ENCODE peak calls at places on chromosome 22, in four cellular contexts. One of them, this sample, is unnamed.

GRCh38 chr22:23315341-23315917 is 135.1 kb downstream of the BCR start:
- DNase-seq in HCT116: peak; percentile 23
- DNase-seq in GM23338: peak; percentile 67
- DNase-seq in MM.1S: peak; percentile 27
- DNase-seq in this sample: peak; percentile 75

GRCh38 chr22:49017769-49018330 is 809.8 kb downstream of the BRD1 start:
- DNase-seq in HCT116: no peak
- DNase-seq in GM23338: no peak
- DNase-seq in MM.1S: no peak
- DNase-seq in this sample: no peak

GRCh38 chr22:37428649-37429586 is 1.6 kb upstream of the ELFN2 start:
- DNase-seq in MM.1S: peak; percentile 33
- DNase-seq in GM23338: peak; percentile 92
- DNase-seq in HCT116: peak; percentile 37
- DNase-seq in this sample: peak; percentile 93

GRCh38 chr22:17774206-17774927 is at the start of gene BID:
- DNase-seq in HCT116: no peak
- DNase-seq in MM.1S: peak; percentile 55
- DNase-seq in GM23338: peak; percentile 40
- DNase-seq in this sample: peak; percentile 66

GRCh38 chr22:48579035-48579914 is 1248.4 kb downstream of the BRD1 start:
- DNase-seq in MM.1S: no peak
- DNase-seq in HCT116: no peak
- DNase-seq in GM23338: no peak
- DNase-seq in this sample: peak; percentile 72

GRCh38 chr22:17807571-17808410 is 33.5 kb upstream of the BID start:
- DNase-seq in HCT116: no peak
- DNase-seq in GM23338: no peak
- DNase-seq in MM.1S: no peak
- DNase-seq in this sample: no peak

GRCh38 chr22:33112606-33113005 is 54.4 kb upstream of the SYN3 start:
- DNase-seq in HCT116: no peak
- DNase-seq in GM23338: no peak
- DNase-seq in MM.1S: peak; percentile 74
- DNase-seq in this sample: no peak

GRCh38 chr22:37329239-37330140 is 47.2 kb downstream of the CYTH4 start:
- DNase-seq in HCT116: no peak
- DNase-seq in MM.1S: no peak
- DNase-seq in GM23338: no peak
- DNase-seq in this sample: peak; percentile 37

GRCh38 chr22:38435960-38436359 is 19.0 kb downstream of the KCNJ4 start:
- DNase-seq in MM.1S: no peak
- DNase-seq in HCT116: no peak
- DNase-seq in GM23338: no peak
- DNase-seq in this sample: no peak

GRCh38 chr22:22929381-22930221 is 42.0 kb downstream of the IGLL5 start:
- DNase-seq in HCT116: no peak
- DNase-seq in MM.1S: peak; percentile 51
- DNase-seq in GM23338: no peak
- DNase-seq in this sample: no peak

GRCh38 chr22:17086750-17087149 is 1.9 kb downstream of the IL17RA start:
- DNase-seq in MM.1S: no peak
- DNase-seq in GM23338: no peak
- DNase-seq in HCT116: no peak
- DNase-seq in this sample: no peak

GRCh38 chr22:39556970-39557811 is 13.4 kb upstream of the CACNA1I start:
- DNase-seq in HCT116: no peak
- DNase-seq in GM23338: peak; percentile 57
- DNase-seq in MM.1S: no peak
- DNase-seq in this sample: peak; percentile 75

GRCh38 chr22:39439170-39439569 is 17.6 kb upstream of the MGAT3 start:
- DNase-seq in MM.1S: no peak
- DNase-seq in HCT116: no peak
- DNase-seq in GM23338: no peak
- DNase-seq in this sample: no peak

GRCh38 chr22:26585104-26585790 is 4.7 kb downstream of the TPST2 start:
- DNase-seq in HCT116: no peak
- DNase-seq in MM.1S: no peak
- DNase-seq in GM23338: no peak
- DNase-seq in this sample: no peak

GRCh38 chr22:20616451-20617043 is 109.1 kb downstream of the MED15 start:
- DNase-seq in MM.1S: no peak
- DNase-seq in HCT116: no peak
- DNase-seq in GM23338: no peak
- DNase-seq in this sample: no peak

GRCh38 chr22:20777420-20778177 is 3.7 kb downstream of the SERPIND1 start:
- DNase-seq in HCT116: peak; percentile 70
- DNase-seq in GM23338: no peak
- DNase-seq in MM.1S: no peak
- DNase-seq in this sample: no peak

GRCh38 chr22:47190276-47190956 is 428.0 kb downstream of the TBC1D22A start:
- DNase-seq in HCT116: no peak
- DNase-seq in GM23338: no peak
- DNase-seq in MM.1S: no peak
- DNase-seq in this sample: no peak

GRCh38 chr22:20741634-20742581 is 32.0 kb upstream of the SERPIND1 start:
- DNase-seq in GM23338: peak; percentile 77
- DNase-seq in MM.1S: peak; percentile 17
- DNase-seq in HCT116: peak; percentile 18
- DNase-seq in this sample: peak; percentile 37

GRCh38 chr22:23904855-23905254 is 10.7 kb downstream of the MIF start:
- DNase-seq in HCT116: no peak
- DNase-seq in MM.1S: peak; percentile 13
- DNase-seq in GM23338: no peak
- DNase-seq in this sample: no peak

GRCh38 chr22:32475428-32476010 is 908 bp downstream of the FBXO7 start:
- DNase-seq in HCT116: peak; percentile 8
- DNase-seq in GM23338: peak; percentile 39
- DNase-seq in MM.1S: peak; percentile 61
- DNase-seq in this sample: peak; percentile 60

GRCh38 chr22:39960791-39961746 is 872 bp downstream of the TMA7B start:
- DNase-seq in HCT116: no peak
- DNase-seq in GM23338: no peak
- DNase-seq in MM.1S: peak; percentile 96
- DNase-seq in this sample: no peak

GRCh38 chr22:39470462-39471335 is 13.9 kb downstream of the MGAT3 start:
- DNase-seq in HCT116: no peak
- DNase-seq in MM.1S: no peak
- DNase-seq in GM23338: no peak
- DNase-seq in this sample: peak; percentile 48

GRCh38 chr22:40502919-40503318 is 132.5 kb downstream of the SGSM3 start:
- DNase-seq in GM23338: no peak
- DNase-seq in HCT116: no peak
- DNase-seq in MM.1S: no peak
- DNase-seq in this sample: no peak

GRCh38 chr22:39469326-39469680 is 12.5 kb downstream of the MGAT3 start:
- DNase-seq in MM.1S: no peak
- DNase-seq in GM23338: no peak
- DNase-seq in HCT116: no peak
- DNase-seq in this sample: no peak

GRCh38 chr22:31951201-31952093 is 7.1 kb downstream of the YWHAH start:
- DNase-seq in HCT116: no peak
- DNase-seq in GM23338: no peak
- DNase-seq in MM.1S: no peak
- DNase-seq in this sample: no peak

GRCh38 chr22:37529652-37530345 is 10.6 kb upstream of the CARD10 start:
- DNase-seq in MM.1S: no peak
- DNase-seq in GM23338: no peak
- DNase-seq in HCT116: no peak
- DNase-seq in this sample: no peak

GRCh38 chr22:21726650-21727049 is 8.9 kb downstream of the YPEL1 start:
- DNase-seq in HCT116: peak; percentile 28
- DNase-seq in GM23338: peak; percentile 87
- DNase-seq in MM.1S: peak; percentile 36
- DNase-seq in this sample: peak; percentile 81

GRCh38 chr22:32204211-32204855 is 540 bp downstream of the RFPL2 start:
- DNase-seq in GM23338: peak; percentile 63
- DNase-seq in HCT116: no peak
- DNase-seq in MM.1S: no peak
- DNase-seq in this sample: peak; percentile 63

GRCh38 chr22:32237021-32237420 is 18.1 kb downstream of the SLC5A4 start:
- DNase-seq in HCT116: no peak
- DNase-seq in MM.1S: no peak
- DNase-seq in GM23338: peak; percentile 10
- DNase-seq in this sample: no peak

DNA sequence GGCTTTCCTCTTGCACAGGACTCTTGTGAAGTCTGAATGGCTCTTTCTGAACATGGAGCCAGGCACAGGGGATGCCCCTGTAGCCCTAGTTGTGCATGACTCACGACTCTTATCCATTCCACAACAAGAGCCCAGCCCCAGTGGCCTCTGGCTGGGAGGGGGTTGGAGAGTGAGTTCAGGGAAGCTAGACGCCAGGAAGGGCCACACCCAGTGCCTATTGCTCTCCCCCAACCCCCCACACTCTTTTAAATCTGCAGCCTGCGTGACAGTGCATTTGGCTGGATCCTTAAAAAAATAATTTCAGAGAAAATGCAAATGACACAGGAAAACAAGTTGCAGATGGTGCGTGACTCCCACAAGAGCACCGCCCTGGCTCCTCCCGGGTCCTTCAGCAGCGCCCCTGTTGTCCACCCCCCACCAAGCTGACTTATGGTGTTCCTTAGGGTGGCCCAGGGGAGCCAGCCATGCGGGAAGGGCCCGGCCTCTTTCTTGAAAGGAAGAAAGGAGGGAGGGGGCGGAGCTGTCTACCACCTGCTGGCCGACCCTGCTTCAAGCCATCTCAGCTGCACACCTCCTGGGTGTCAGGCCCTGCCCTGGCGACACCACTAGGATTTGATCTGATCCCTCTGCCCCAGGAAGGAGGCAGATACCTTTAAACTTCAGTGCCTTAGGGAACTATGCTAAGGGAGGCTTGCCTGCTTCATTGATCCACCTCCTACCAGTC is 74.7 kb downstream of the MN1 start:
- DNase-seq in HCT116: no peak
- DNase-seq in MM.1S: no peak
- DNase-seq in GM23338: peak; percentile 44
- DNase-seq in this sample: no peak
- TF ChIP-seq EZH2phosphoT487 in HCT116: no peak
- TF ChIP-seq EZH2phosphoT487 in MM.1S: no peak
- TF ChIP-seq EZH2phosphoT487 in GM23338: no peak
- TF ChIP-seq EZH2phosphoT487 in this sample: no peak

GRCh38 chr22:42387631-42388030 is 44.6 kb downstream of the NFAM1 start:
- DNase-seq in HCT116: no peak
- DNase-seq in MM.1S: no peak
- DNase-seq in GM23338: no peak
- DNase-seq in this sample: no peak
- H3K4me2 ChIP-seq in HCT116: no peak overlapping the region
- H3K4me2 ChIP-seq in MM.1S: no peak overlapping the region
- H3K4me2 ChIP-seq in GM23338: no peak overlapping the region
- H3K4me2 ChIP-seq in this sample: no peak overlapping the region

GRCh38 chr22:45880732-45881523 is 96.0 kb downstream of the WNT7B start:
- DNase-seq in HCT116: no peak
- DNase-seq in MM.1S: no peak
- DNase-seq in GM23338: peak; percentile 60
- DNase-seq in this sample: peak; percentile 55
- TF ChIP-seq CTCF in HCT116: no peak
- TF ChIP-seq CTCF in MM.1S: no peak
- TF ChIP-seq CTCF in GM23338: no peak
- TF ChIP-seq CTCF in this sample: no peak

GRCh38 chr22:29695129-29695926 is 24.5 kb upstream of the CABP7 start:
- DNase-seq in GM23338: no peak
- DNase-seq in MM.1S: no peak
- DNase-seq in HCT116: no peak
- DNase-seq in this sample: no peak
- TF ChIP-seq EZH2phosphoT487 in GM23338: no peak
- TF ChIP-seq EZH2phosphoT487 in MM.1S: no peak
- TF ChIP-seq EZH2phosphoT487 in HCT116: no peak
- TF ChIP-seq EZH2phosphoT487 in this sample: no peak

This sample was measured in neural progenitor cell.